ENCODE peak calls at places on chromosomes 4 and X, in five cellular contexts. V is AG04450, C is foreskin fibroblast, G is WTC11, X is HFF-Myc. P is an unnamed sample.

GRCh38 chr4:153204247-153205027 is at the start of gene TRIM2:
- DNase-seq in V (no peak), C (peak), G (peak), X (no peak), P (no peak)

GRCh38 chr4:105719214-105719613 is 10.6 kb downstream of the GSTCD start:
- DNase-seq in V (no peak), C (no peak), G (no peak), X (no peak), P (no peak)

GRCh38 chr4:78057600-78058560 is 757 bp downstream of the FRAS1 start:
- DNase-seq in V (no peak), C (peak), G (peak), X (peak), P (no peak)

GRCh38 chr4:52750819-52751348 is 341 bp downstream of the ERVMER34-1 start:
- DNase-seq in V (no peak), C (peak), G (peak), X (no peak), P (no peak)

GRCh38 chrX:6849711-6850415 is 297.6 kb upstream of the STS start:
- DNase-seq in V (no peak), C (no peak), G (no peak), X (no peak), P (no peak)

GRCh38 chr4:26001413-26001812 is 87.4 kb downstream of the SMIM20 start:
- DNase-seq in V (no peak), C (no peak), G (no peak), X (no peak), P (no peak)

GRCh38 chr4:6216588-6216987 is 16.2 kb upstream of the JAKMIP1 start:
- DNase-seq in V (no peak), C (no peak), G (no peak), X (no peak), P (no peak)

GRCh38 chrX:97398030-97398551 is 514.4 kb downstream of the RPA4 start:
- DNase-seq in V (no peak), C (no peak), G (no peak), X (no peak), P (no peak)

GRCh38 chrX:1528186-1528883 is 8.7 kb downstream of the P2RY8 start:
- DNase-seq in V (no peak), C (no peak), G (no peak), X (no peak), P (no peak)

GRCh38 chr4:70603856-70604255 is 11.8 kb downstream of the AMBN start:
- DNase-seq in V (no peak), C (peak), G (no peak), X (no peak), P (no peak)

GRCh38 chrX:85620466-85620865 is 241.0 kb upstream of the POF1B start:
- DNase-seq in V (no peak), C (no peak), G (no peak), X (no peak), P (no peak)

GRCh38 chrX:19097553-19097952 is 24.7 kb downstream of the ADGRG2 start:
- DNase-seq in V (no peak), C (no peak), G (peak), X (no peak), P (no peak)

GRCh38 chrX:71439898-71440297 is 73.7 kb downstream of the TAF1 start:
- DNase-seq in V (no peak), C (no peak), G (no peak), X (no peak), P (no peak)

GRCh38 chr4:10611673-10612072 is 72.9 kb downstream of the CLNK start:
- DNase-seq in V (peak), C (peak), G (no peak), X (peak), P (peak)

GRCh38 chr4:86036729-86037128 is 323.1 kb downstream of the MAPK10 start:
- DNase-seq in V (no peak), C (no peak), G (no peak), X (no peak), P (no peak)

GRCh38 chr4:139076016-139076744 is 60.6 kb downstream of the NOCT start:
- DNase-seq in V (no peak), C (no peak), G (no peak), X (no peak), P (no peak)
- TF ChIP-seq CTCF in V (no peak), C (no peak), G (no peak), X (no peak), P (no peak)

GRCh38 chrX:23643020-23643419 is 24.3 kb upstream of the PRDX4 start:
- DNase-seq in V (no peak), C (no peak), G (no peak), X (no peak), P (no peak)
- TF ChIP-seq CTCF in V (no peak), C (no peak), G (no peak), X (no peak), P (no peak)

DNA sequence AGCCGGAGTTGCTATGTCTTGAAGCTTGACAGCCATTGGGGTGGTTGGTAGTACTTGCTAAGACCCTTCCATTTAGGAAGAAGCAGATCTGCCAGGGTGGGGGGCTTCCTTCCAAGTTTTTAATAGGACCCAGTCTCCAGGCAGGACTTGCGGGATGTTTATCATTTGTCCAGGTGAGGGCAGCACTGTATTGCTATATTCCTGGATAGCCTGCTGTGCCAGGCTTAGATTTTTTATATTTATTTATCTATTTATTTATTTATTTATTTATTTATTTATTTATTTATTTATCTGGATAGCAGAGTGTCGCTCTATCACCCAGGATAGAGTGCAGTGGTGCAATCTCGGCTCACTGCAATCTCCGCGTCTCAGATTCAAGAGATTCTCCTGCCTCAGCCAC is 87.4 kb upstream of the CT45A1 start:
- DNase-seq in V (no peak), C (no peak), G (no peak), X (no peak), P (no peak)
- TF ChIP-seq CTCF in V (peak), C (no peak), G (no peak), X (no peak), P (no peak)

DNA sequence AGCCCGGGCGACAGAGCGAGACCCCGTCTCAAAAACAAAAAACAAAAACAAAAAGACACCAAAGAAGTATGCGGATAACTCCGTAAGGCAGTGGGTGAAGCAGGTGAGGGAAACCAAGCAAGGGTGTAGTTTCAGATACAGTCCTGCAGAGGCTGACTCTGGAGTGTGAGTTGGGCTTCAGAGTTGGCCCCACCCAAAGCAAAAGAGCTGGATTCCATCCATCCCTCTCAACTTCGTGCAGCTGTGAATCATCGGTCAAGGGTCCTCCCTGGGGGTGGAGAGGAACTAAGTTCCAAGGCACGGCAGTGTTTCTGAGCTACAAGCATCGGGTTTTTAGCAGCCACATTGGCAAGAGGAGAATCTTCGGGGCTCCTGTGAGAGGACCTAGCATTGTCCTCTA is 43.9 kb upstream of the FAM9A start:
- DNase-seq in V (peak), C (peak), G (peak), X (peak), P (no peak)
- TF ChIP-seq CTCF in V (peak), C (peak), G (no peak), X (peak), P (no peak)

GRCh38 chr4:509374-509676 is 10.3 kb downstream of the PIGG start:
- DNase-seq in V (no peak), C (peak), G (no peak), X (no peak), P (no peak)
- TF ChIP-seq CTCF in V (no peak), C (no peak), G (no peak), X (no peak), P (no peak)

GRCh38 chrX:109384569-109385174 is 97.2 kb downstream of the GUCY2F start:
- DNase-seq in V (no peak), C (no peak), G (no peak), X (no peak), P (no peak)
- TF ChIP-seq CTCF in V (peak), C (peak), G (no peak), X (peak), P (peak)

GRCh38 chr4:161419822-161420221 is 744.0 kb downstream of the FSTL5 start:
- DNase-seq in V (no peak), C (no peak), G (peak), X (no peak), P (no peak)
- TF ChIP-seq CTCF in V (no peak), C (no peak), G (peak), X (peak), P (no peak)

DNA sequence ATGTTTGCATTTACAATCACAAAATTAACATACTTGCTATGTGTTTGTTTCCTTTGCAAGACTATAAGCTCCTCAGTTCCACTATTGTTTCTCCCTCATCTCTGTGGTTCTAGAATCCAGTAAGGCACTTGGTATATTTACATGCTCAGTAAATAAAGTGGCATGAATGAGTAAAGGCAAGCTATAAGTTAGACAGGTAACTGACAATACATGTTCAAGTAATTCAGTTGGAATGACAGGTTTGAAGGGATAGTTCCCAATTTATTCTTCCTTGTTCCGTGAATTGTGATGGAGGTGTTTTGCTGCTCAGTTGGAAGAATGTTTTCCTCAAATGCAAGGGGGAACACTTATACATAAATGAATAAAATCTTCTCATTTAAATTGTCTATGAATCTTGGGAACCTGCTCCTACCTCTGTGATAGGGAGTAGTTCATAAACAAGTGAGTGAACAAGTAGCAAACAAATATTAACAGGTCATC is 54.1 kb upstream of the DHX15 start:
- DNase-seq in V (no peak), C (no peak), G (no peak), X (no peak), P (no peak)
- TF ChIP-seq CTCF in V (no peak), C (no peak), G (no peak), X (no peak), P (no peak)

GRCh38 chr4:2178986-2179385 is 62.9 kb downstream of the HAUS3 start:
- DNase-seq in V (no peak), C (no peak), G (no peak), X (no peak), P (no peak)

GRCh38 chr4:2175990-2176698 is 65.8 kb downstream of the HAUS3 start:
- DNase-seq in V (no peak), C (no peak), G (no peak), X (no peak), P (no peak)

GRCh38 chr4:2179717-2180116 is 62.2 kb downstream of the HAUS3 start:
- DNase-seq in V (no peak), C (no peak), G (no peak), X (no peak), P (no peak)

GRCh38 chr4:2180410-2180809 is 61.5 kb downstream of the HAUS3 start:
- DNase-seq in V (no peak), C (no peak), G (no peak), X (no peak), P (no peak)

GRCh38 chr4:2177443-2178093 is 64.4 kb downstream of the HAUS3 start:
- DNase-seq in V (no peak), C (no peak), G (no peak), X (no peak), P (no peak)
- TF ChIP-seq CTCF in V (peak), C (no peak), G (no peak), X (no peak), P (no peak)

GRCh38 chrX:140526138-140526537 is 21.3 kb upstream of the SOX3 start:
- DNase-seq in V (no peak), C (no peak), G (peak), X (no peak), P (no peak)
- TF ChIP-seq CTCF in V (no peak), C (no peak), G (no peak), X (no peak), P (no peak)

P was measured in AG09319.